ENCODE peak calls at places on chromosomes 13 and 19, in ten cellular contexts. M is WTC11, O is HEK293T, T is Caco-2, F is ELR, N is brain pericyte, R is GM04504, Z is Daoy, X is heart right ventricle, V is posterior cingulate gyrus. B is an unnamed sample.

GRCh38 chr13:38366954-38367645 is 17.4 kb downstream of the UFM1 start:
- DNase-seq in M (no peak), O (no peak), T (no peak), F (peak; percentile 75), N (no peak), R (no peak), Z (no peak), X (no peak), V (no peak), B (peak; percentile 52)

GRCh38 chr19:3440082-3440481 is 40.2 kb downstream of the SMIM24 start:
- DNase-seq in M (peak; percentile 87), O (peak; percentile 57), T (no peak), F (peak; percentile 57), N (no peak), R (no peak), Z (peak; percentile 49), X (no peak), V (no peak), B (no peak)

GRCh38 chr13:80341771-80342271 is 895 bp upstream of the SPRY2 start:
- DNase-seq in M (peak; percentile 66), O (peak; percentile 46), T (peak; percentile 82), F (peak; percentile 67), N (no peak), R (no peak), Z (peak; percentile 55), X (peak; percentile 64), V (peak; percentile 78), B (no peak)

GRCh38 chr19:610801-611505 is 21.3 kb downstream of the HCN2 start:
- DNase-seq in M (no peak), O (no peak), T (no peak), F (peak; percentile 83), N (peak; percentile 92), R (no peak), Z (peak; percentile 97), X (peak; percentile 66), V (no peak), B (no peak)

GRCh38 chr19:4233282-4233853 is 4.0 kb downstream of the EBI3 start:
- DNase-seq in M (peak; percentile 84), O (peak; percentile 70), T (peak; percentile 75), F (peak; percentile 48), N (no peak), R (no peak), Z (peak; percentile 70), X (no peak), V (peak; percentile 81), B (no peak)

GRCh38 chr13:73060251-73061160 is 1.7 kb downstream of the KLF5 start:
- DNase-seq in M (no peak), O (peak; percentile 51), T (no peak), F (peak; percentile 80), N (no peak), R (peak; percentile 46), Z (peak; percentile 52), X (peak; percentile 31), V (no peak), B (no peak)

GRCh38 chr13:101210774-101211173 is 205.5 kb downstream of the NALCN start:
- DNase-seq in M (no peak), O (no peak), T (no peak), F (no peak), N (no peak), R (no peak), Z (no peak), X (no peak), V (no peak), B (no peak)

GRCh38 chr13:36533806-36534205 is 101.5 kb downstream of the CCNA1 start:
- DNase-seq in M (no peak), O (no peak), T (no peak), F (no peak), N (no peak), R (no peak), Z (no peak), X (no peak), V (no peak), B (peak; percentile 63)

GRCh38 chr13:39840201-39840600 is 184.7 kb downstream of the COG6 start:
- DNase-seq in M (no peak), O (no peak), T (no peak), F (no peak), N (peak; percentile 65), R (no peak), Z (peak; percentile 62), X (no peak), V (no peak), B (no peak)

GRCh38 chr19:15555759-15556633 is 47.7 kb downstream of the CYP4F22 start:
- DNase-seq in M (peak; percentile 99), O (peak; percentile 95), T (peak; percentile 96), F (peak; percentile 93), N (peak; percentile 49), R (peak; percentile 62), Z (peak; percentile 98), X (peak; percentile 88), V (peak; percentile 92), B (peak; percentile 60)

GRCh38 chr13:50894042-50894441 is 15.5 kb upstream of the RNASEH2B start:
- DNase-seq in M (no peak), O (no peak), T (no peak), F (no peak), N (no peak), R (no peak), Z (no peak), X (no peak), V (no peak), B (no peak)

GRCh38 chr13:114269281-114269770 is 12.1 kb upstream of the UPF3A start:
- DNase-seq in M (no peak), O (no peak), T (no peak), F (no peak), N (no peak), R (no peak), Z (no peak), X (no peak), V (no peak), B (no peak)

GRCh38 chr19:46736544-46737274 is 9.1 kb upstream of the FKRP start:
- DNase-seq in M (no peak), O (no peak), T (no peak), F (no peak), N (no peak), R (no peak), Z (no peak), X (peak; percentile 76), V (peak; percentile 76), B (no peak)

GRCh38 chr13:113109151-113110047 is 3.8 kb downstream of the F7 start:
- DNase-seq in M (peak; percentile 42), O (no peak), T (peak; percentile 32), F (no peak), N (no peak), R (no peak), Z (no peak), X (no peak), V (peak; percentile 54), B (no peak)

GRCh38 chr19:16519230-16519687 is 23.0 kb downstream of the CHERP start:
- DNase-seq in M (no peak), O (no peak), T (no peak), F (no peak), N (no peak), R (no peak), Z (no peak), X (no peak), V (no peak), B (no peak)

GRCh38 chr19:17236414-17236716 is 9.4 kb downstream of the NR2F6 start:
- DNase-seq in M (no peak), O (no peak), T (no peak), F (no peak), N (no peak), R (no peak), Z (no peak), X (no peak), V (no peak), B (no peak)

GRCh38 chr13:24493356-24493755 is 19.2 kb downstream of the PARP4 start:
- DNase-seq in M (no peak), O (no peak), T (no peak), F (no peak), N (no peak), R (no peak), Z (no peak), X (no peak), V (no peak), B (no peak)

GRCh38 chr19:2048959-2049740 is 1.9 kb downstream of the MKNK2 start:
- DNase-seq in M (no peak), O (no peak), T (no peak), F (peak; percentile 30), N (no peak), R (no peak), Z (no peak), X (no peak), V (peak; percentile 90), B (no peak)

GRCh38 chr13:30615851-30616311 is 1.8 kb upstream of the USPL1 start:
- DNase-seq in M (no peak), O (no peak), T (no peak), F (peak; percentile 68), N (no peak), R (no peak), Z (no peak), X (no peak), V (no peak), B (no peak)

GRCh38 chr13:36789730-36790129 is 29.3 kb upstream of the RFXAP start:
- DNase-seq in M (no peak), O (no peak), T (no peak), F (no peak), N (no peak), R (no peak), Z (no peak), X (no peak), V (no peak), B (no peak)

B was measured in epithelial cell of prostate.